ENCODE peak calls at places on chromosomes 1 and 21, in ten cellular contexts. V is cardiac fibroblast, G is Panc1, M is GM13977, L is AG09309, E is DND-41, S is RWPE1, R is mesothelial cell of epicardium, T is psoas muscle, P is fibroblast of mammary gland. X is an unnamed sample.

GRCh38 chr1:160353223-160353622 is 10.0 kb downstream of the NCSTN start:
- DNase-seq in E (no peak), G (no peak), P (peak; percentile 26), R (no peak), T (no peak), L (no peak), M (no peak), V (no peak), S (no peak), X (no peak)

GRCh38 chr21:35922618-35923017 is 137.7 kb downstream of the SETD4 start:
- DNase-seq in E (no peak), P (peak; percentile 71), S (no peak), G (no peak), V (no peak), T (no peak), R (no peak), L (peak; percentile 21), M (no peak), X (no peak)

GRCh38 chr21:42763578-42764442 is 110.4 kb downstream of the PDE9A start:
- DNase-seq in E (no peak), T (no peak), L (no peak), G (no peak), M (no peak), R (no peak), S (no peak), V (no peak), P (no peak), X (peak; percentile 22)

GRCh38 chr1:228207381-228207810 is 448 bp upstream of the OBSCN start:
- DNase-seq in R (no peak), E (no peak), V (no peak), M (no peak), P (no peak), G (no peak), T (no peak), L (no peak), S (no peak), X (no peak)

GRCh38 chr1:17579951-17580939 is 40.7 kb downstream of the ARHGEF10L start:
- DNase-seq in R (no peak), E (no peak), L (no peak), P (no peak), M (no peak), V (no peak), T (no peak), G (no peak), S (no peak), X (no peak)

GRCh38 chr21:46040707-46041106 is 57.2 kb upstream of the COL6A2 start:
- DNase-seq in T (no peak), M (no peak), G (no peak), V (no peak), L (no peak), S (no peak), P (peak; percentile 76), E (no peak), R (no peak), X (no peak)

GRCh38 chr1:159800177-159800935 is 1.8 kb upstream of the FCRL6 start:
- DNase-seq in S (no peak), T (no peak), G (no peak), E (peak; percentile 63), V (no peak), P (peak; percentile 39), M (peak; percentile 18), L (no peak), R (no peak), X (no peak)

GRCh38 chr1:30778156-30778978 is 20.8 kb upstream of the LAPTM5 start:
- DNase-seq in V (peak; percentile 87), T (no peak), E (peak; percentile 45), G (no peak), L (peak; percentile 45), M (no peak), S (peak; percentile 84), P (peak; percentile 90), R (no peak), X (peak; percentile 96)

GRCh38 chr1:84653130-84653680 is 37.1 kb downstream of the SSX2IP start:
- DNase-seq in S (no peak), R (no peak), E (no peak), V (peak; percentile 11), T (no peak), M (no peak), P (peak; percentile 52), G (no peak), L (no peak), X (no peak)

GRCh38 chr21:33760641-33761103 is 118.4 kb downstream of the ITSN1 start:
- DNase-seq in P (peak; percentile 76), G (no peak), V (peak; percentile 65), S (no peak), M (no peak), L (peak; percentile 57), T (no peak), E (no peak), R (no peak), X (peak; percentile 4)

GRCh38 chr1:229563701-229564100 is 5.2 kb upstream of the ABCB10 start:
- DNase-seq in G (no peak), R (no peak), E (no peak), T (no peak), P (peak; percentile 44), M (no peak), V (peak; percentile 38), S (no peak), L (no peak), X (no peak)

GRCh38 chr21:36321325-36322082 is 1.5 kb downstream of the MORC3 start:
- DNase-seq in L (no peak), G (no peak), R (no peak), P (peak; percentile 26), E (peak; percentile 43), V (peak; percentile 22), S (no peak), M (no peak), T (no peak), X (peak; percentile 43)

GRCh38 chr1:217273866-217274265 is 357.0 kb downstream of the GPATCH2 start:
- DNase-seq in R (no peak), G (no peak), M (no peak), P (no peak), L (no peak), V (peak; percentile 60), E (no peak), T (no peak), S (no peak), X (no peak)

GRCh38 chr1:30759718-30760281 is 2.2 kb upstream of the LAPTM5 start:
- DNase-seq in M (no peak), G (no peak), T (no peak), S (no peak), P (no peak), R (no peak), L (no peak), V (no peak), E (no peak), X (no peak)

GRCh38 chr1:1093610-1093943 is 19.5 kb upstream of the RNF223 start:
- DNase-seq in T (peak; percentile 69), G (no peak), V (no peak), L (no peak), E (no peak), M (no peak), R (no peak), P (no peak), S (no peak), X (no peak)

GRCh38 chr1:1197551-1198422 is 8.6 kb downstream of the TNFRSF18 start:
- DNase-seq in M (no peak), T (peak; percentile 42), P (no peak), V (no peak), R (peak; percentile 21), L (no peak), G (no peak), E (no peak), S (no peak), X (no peak)

GRCh38 chr1:28822779-28823178 is 10.8 kb downstream of the OPRD1 start:
- DNase-seq in M (no peak), P (no peak), E (no peak), R (no peak), V (no peak), T (no peak), G (no peak), L (no peak), S (no peak), X (no peak)

GRCh38 chr1:31765041-31765467 is 914 bp upstream of the ADGRB2 start:
- DNase-seq in S (no peak), P (peak; percentile 34), L (no peak), V (peak; percentile 46), R (no peak), G (no peak), T (no peak), M (no peak), E (peak; percentile 62), X (peak; percentile 37)

GRCh38 chr1:31891280-31891679 is 46.9 kb downstream of the PTP4A2 start:
- DNase-seq in M (peak; percentile 57), S (no peak), E (no peak), L (no peak), R (no peak), P (no peak), T (no peak), G (no peak), V (no peak), X (no peak)

GRCh38 chr1:165409957-165410356 is 35.0 kb downstream of the RXRG start:
- DNase-seq in L (no peak), S (no peak), V (no peak), M (no peak), G (no peak), T (no peak), E (no peak), P (no peak), R (no peak), X (no peak)
- TF ChIP-seq CTCF in L (no peak), S (no peak), V (no peak), M (no peak), G (no peak), T (no peak), E (no peak), P (no peak), R (no peak), X (no peak)

GRCh38 chr1:39826583-39826982 is 37.9 kb upstream of the BMP8B start:
- DNase-seq in V (no peak), G (no peak), T (no peak), M (peak; percentile 12), S (no peak), L (no peak), P (no peak), R (no peak), E (no peak), X (no peak)
- TF ChIP-seq CTCF in V (no peak), G (no peak), T (no peak), M (no peak), S (no peak), L (no peak), P (no peak), R (no peak), E (no peak), X (no peak)

GRCh38 chr1:58839871-58840835 is 56.3 kb upstream of the JUN start:
- DNase-seq in G (no peak), V (no peak), R (no peak), M (no peak), P (peak; percentile 57), T (no peak), L (peak; percentile 40), S (peak; percentile 17), E (no peak), X (peak; percentile 40)
- TF ChIP-seq CTCF in G (no peak), V (no peak), R (no peak), M (no peak), P (no peak), T (no peak), L (no peak), S (no peak), E (no peak), X (no peak)

DNA sequence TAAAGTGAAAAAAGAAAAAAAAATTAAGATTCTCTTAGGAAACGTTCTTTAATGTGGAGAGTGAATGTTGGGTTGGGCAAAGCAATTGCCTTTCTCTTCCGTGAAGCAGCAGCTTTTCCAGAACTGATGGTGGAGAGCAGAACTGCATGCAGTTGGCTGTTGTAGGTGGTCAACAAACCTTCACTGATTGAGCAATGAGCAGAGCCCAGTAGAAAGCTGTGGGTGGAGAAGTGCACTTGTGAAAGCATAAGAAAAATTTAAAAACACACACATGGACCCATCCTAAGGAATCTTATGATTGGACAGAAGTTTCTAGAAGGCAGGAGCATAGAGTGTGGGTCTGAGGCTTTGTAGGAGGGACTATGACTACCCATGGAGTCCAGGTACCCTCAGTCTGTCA is 4.5 kb downstream of the PRELP start:
- DNase-seq in S (no peak), L (peak; percentile 52), T (no peak), M (no peak), E (no peak), G (no peak), R (no peak), P (peak; percentile 65), V (peak; percentile 90), X (peak; percentile 26)
- TF ChIP-seq CTCF in S (no peak), L (peak; percentile 13), T (no peak), M (no peak), E (no peak), G (no peak), R (no peak), P (no peak), V (no peak), X (no peak)